ENCODE peak calls at places on chromosomes 2 and 18, in ten cellular contexts. I is glutamatergic neuron, H is Peyer's patch, U is AG09319, E is pancreas, V is AG10803, K is GM13977, A is left ventricle myocardium inferior, G is foreskin fibroblast, C is A549. T is an unnamed sample.

GRCh38 chr2:116061023-116061422 is 1618.6 kb downstream of the DPP10 start:
- DNase-seq in A (no peak), U (no peak), C (no peak), V (no peak), K (no peak), I (no peak), H (no peak), E (no peak), G (no peak), T (no peak)

GRCh38 chr2:72723769-72724370 is 102.0 kb downstream of the EXOC6B start:
- DNase-seq in U (no peak), H (no peak), A (no peak), C (no peak), G (no peak), V (no peak), K (no peak), E (no peak), I (no peak), T (no peak)

GRCh38 chr18:67367540-67367939 is 149.0 kb downstream of the DSEL start:
- DNase-seq in A (no peak), I (no peak), U (no peak), C (no peak), E (no peak), K (no peak), H (no peak), G (no peak), V (no peak), T (no peak)

GRCh38 chr2:162750033-162750432 is 88.5 kb downstream of the KCNH7 start:
- DNase-seq in K (no peak), V (no peak), G (no peak), I (no peak), E (no peak), U (no peak), C (no peak), H (no peak), A (no peak), T (no peak)

GRCh38 chr2:82084679-82085392 is 1780.3 kb upstream of the LRRTM1 start:
- DNase-seq in A (no peak), H (no peak), E (no peak), K (no peak), U (no peak), V (no peak), C (no peak), I (no peak), G (no peak), T (no peak)

GRCh38 chr18:26546170-26546874 is 2.0 kb downstream of the KCTD1 start:
- DNase-seq in E (no peak), C (peak; percentile 21), V (no peak), A (no peak), U (no peak), G (no peak), H (no peak), K (peak; percentile 17), I (no peak), T (no peak)

GRCh38 chr18:55153346-55153745 is 194.1 kb upstream of the CCDC68 start:
- DNase-seq in H (no peak), A (no peak), G (no peak), K (no peak), C (no peak), I (no peak), V (no peak), E (no peak), U (no peak), T (no peak)

GRCh38 chr2:102492006-102492405 is 19.0 kb downstream of the SLC9A4 start:
- DNase-seq in I (no peak), K (no peak), C (no peak), G (no peak), H (no peak), U (no peak), V (no peak), E (no peak), A (no peak), T (no peak)

GRCh38 chr2:177188482-177189469 is 23.8 kb upstream of the HNRNPA3 start:
- DNase-seq in V (no peak), C (no peak), H (no peak), E (no peak), U (no peak), K (no peak), I (no peak), A (no peak), G (no peak), T (no peak)

GRCh38 chr2:222903234-222904220 is 42.7 kb downstream of the ACSL3 start:
- DNase-seq in H (peak; percentile 76), V (peak; percentile 64), E (peak; percentile 43), I (peak; percentile 23), U (no peak), A (no peak), G (peak; percentile 57), K (peak; percentile 55), C (peak; percentile 72), T (peak; percentile 23)

GRCh38 chr2:148824190-148824589 is 50.8 kb upstream of the KIF5C start:
- DNase-seq in A (no peak), V (no peak), G (no peak), I (no peak), H (no peak), E (no peak), C (no peak), U (no peak), K (no peak), T (no peak)

GRCh38 chr2:27622921-27623384 is 5.9 kb downstream of the CCDC121 start:
- DNase-seq in K (no peak), V (peak; percentile 89), H (no peak), U (peak; percentile 41), C (no peak), G (peak; percentile 69), A (no peak), I (no peak), E (no peak), T (no peak)

GRCh38 chr2:240967681-240968621 is 30.5 kb upstream of the SNED1 start:
- DNase-seq in G (no peak), V (no peak), E (no peak), H (no peak), U (no peak), C (no peak), I (no peak), K (no peak), A (peak; percentile 11), T (no peak)

GRCh38 chr2:180033993-180034894 is 27.1 kb upstream of the CWC22 start:
- DNase-seq in U (no peak), H (no peak), C (no peak), K (no peak), I (no peak), G (peak; percentile 83), A (no peak), E (no peak), V (no peak), T (peak; percentile 41)

GRCh38 chr2:231174211-231174651 is 24.2 kb upstream of the ARMC9 start:
- DNase-seq in H (no peak), G (no peak), C (no peak), A (no peak), U (no peak), V (no peak), E (no peak), I (no peak), K (no peak), T (no peak)

GRCh38 chr2:63790913-63791312 is 50.8 kb upstream of the UGP2 start:
- DNase-seq in I (no peak), E (no peak), V (peak; percentile 84), G (peak; percentile 89), U (no peak), K (no peak), H (no peak), C (peak; percentile 29), A (no peak), T (no peak)

GRCh38 chr2:192194065-192194865 is 468 bp downstream of the TMEFF2 start:
- DNase-seq in E (peak; percentile 12), V (peak; percentile 7), H (no peak), K (peak; percentile 27), G (peak; percentile 32), I (peak; percentile 63), C (no peak), A (peak; percentile 19), U (no peak), T (peak; percentile 52)

GRCh38 chr2:237297421-237298155 is 116.4 kb downstream of the COL6A3 start:
- DNase-seq in I (no peak), A (no peak), V (no peak), C (no peak), H (no peak), K (no peak), G (no peak), E (no peak), U (no peak), T (no peak)

GRCh38 chr2:43419886-43420285 is 176.0 kb downstream of the THADA start:
- DNase-seq in U (no peak), A (no peak), H (no peak), G (no peak), E (no peak), C (no peak), V (no peak), I (no peak), K (no peak), T (no peak)

GRCh38 chr2:18598848-18599484 is 9.6 kb upstream of the NT5C1B start:
- DNase-seq in K (no peak), V (no peak), A (no peak), C (no peak), G (no peak), U (no peak), I (no peak), E (no peak), H (no peak), T (no peak)
- TF ChIP-seq CTCF in K (no peak), V (no peak), A (no peak), C (no peak), G (no peak), U (no peak), I (no peak), E (no peak), H (no peak), T (no peak)

DNA sequence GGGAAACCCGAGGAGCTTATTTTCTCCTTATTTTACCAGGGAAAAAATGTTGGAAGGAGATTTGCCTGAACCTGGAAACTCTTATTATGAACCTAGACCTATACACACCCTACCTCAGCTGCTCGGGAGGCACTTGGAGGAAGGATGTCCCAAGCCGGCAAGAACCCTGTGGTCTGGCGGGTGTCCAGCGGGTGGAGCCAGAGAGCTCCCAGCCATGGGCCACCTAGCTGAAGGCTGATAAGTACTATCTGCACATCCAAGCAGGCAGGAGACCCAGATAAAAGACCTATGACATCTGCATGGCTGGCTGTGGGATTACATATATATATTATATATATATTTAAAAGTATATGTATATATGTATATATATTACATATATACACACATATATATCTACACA is 1.1 kb upstream of the SLC14A1 start:
- DNase-seq in C (peak; percentile 70), G (peak; percentile 80), A (peak; percentile 68), H (peak; percentile 90), E (peak; percentile 78), I (peak; percentile 88), K (peak; percentile 78), V (peak; percentile 50), U (no peak), T (peak; percentile 85)
- TF ChIP-seq CTCF in C (peak; percentile 55), G (peak; percentile 82), A (peak; percentile 84), H (peak; percentile 75), E (peak; percentile 61), I (peak; percentile 72), K (peak; percentile 90), V (peak; percentile 64), U (peak; percentile 70), T (peak; percentile 89)

GRCh38 chr2:151217343-151217742 is 44.3 kb downstream of the RBM43 start:
- DNase-seq in H (no peak), V (no peak), A (no peak), K (no peak), I (peak; percentile 54), U (no peak), C (no peak), G (no peak), E (no peak), T (no peak)
- TF ChIP-seq CTCF in H (no peak), V (no peak), A (no peak), K (no peak), I (no peak), U (no peak), C (no peak), G (no peak), E (no peak), T (no peak)

GRCh38 chr18:76821875-76822509 is 365 bp upstream of the ZNF236 start:
- DNase-seq in C (peak; percentile 44), A (peak; percentile 53), H (peak; percentile 82), E (peak; percentile 63), I (peak; percentile 56), K (peak; percentile 89), G (peak; percentile 41), V (peak; percentile 59), U (no peak), T (peak; percentile 61)
- TF ChIP-seq CTCF in C (no peak), A (no peak), H (no peak), E (no peak), I (no peak), K (no peak), G (no peak), V (no peak), U (no peak), T (no peak)